ENCODE peak calls at places on chromosomes 16 and 17, in six cellular contexts. N is stomach, W is A549, T is esophagus muscularis mucosa, X is K562, Z is transverse colon. R is an unnamed sample.

GRCh38 chr17:69506489-69506888 is 92.0 kb downstream of the MAP2K6 start:
- DNase-seq in N (no peak), W (peak), T (no peak), X (no peak), Z (no peak), R (no peak)

GRCh38 chr17:4881761-4882555 is 17.4 kb upstream of the C17orf107 start:
- DNase-seq in N (peak), W (peak), T (no peak), X (peak), Z (peak), R (no peak)

GRCh38 chr17:3722716-3723115 is 987 bp upstream of the HASPIN start:
- DNase-seq in N (no peak), W (no peak), T (no peak), X (no peak), Z (no peak), R (no peak)

GRCh38 chr16:20147091-20147490 is 73.4 kb upstream of the GPR139 start:
- DNase-seq in N (no peak), W (no peak), T (no peak), X (no peak), Z (no peak), R (no peak)

GRCh38 chr17:35766903-35767510 is 6.3 kb downstream of the C17orf50 start:
- DNase-seq in N (peak), W (peak), T (no peak), X (no peak), Z (no peak), R (no peak)

GRCh38 chr16:7016986-7017385 is 315.7 kb upstream of the RBFOX1 start:
- DNase-seq in N (no peak), W (no peak), T (no peak), X (no peak), Z (no peak), R (no peak)

GRCh38 chr17:20173091-20173490 is 163.9 kb downstream of the SPECC1 start:
- DNase-seq in N (no peak), W (no peak), T (no peak), X (no peak), Z (no peak), R (no peak)

GRCh38 chr17:53336281-53336680 is 486.4 kb upstream of the KIF2B start:
- DNase-seq in N (no peak), W (no peak), T (no peak), X (no peak), Z (no peak), R (no peak)

GRCh38 chr16:1021553-1022160 is 40.1 kb downstream of the SOX8 start:
- DNase-seq in N (no peak), W (no peak), T (no peak), X (no peak), Z (no peak), R (no peak)

GRCh38 chr16:21950782-21951521 is 2.2 kb upstream of the UQCRC2 start:
- DNase-seq in N (no peak), W (peak), T (no peak), X (peak), Z (no peak), R (peak)

GRCh38 chr16:4395055-4395726 is 21.2 kb downstream of the CORO7 start:
- DNase-seq in N (no peak), W (no peak), T (no peak), X (no peak), Z (no peak), R (no peak)

GRCh38 chr16:4676826-4677225 is 16.5 kb upstream of the NUDT16L1 start:
- DNase-seq in N (no peak), W (no peak), T (no peak), X (no peak), Z (no peak), R (no peak)

DNA sequence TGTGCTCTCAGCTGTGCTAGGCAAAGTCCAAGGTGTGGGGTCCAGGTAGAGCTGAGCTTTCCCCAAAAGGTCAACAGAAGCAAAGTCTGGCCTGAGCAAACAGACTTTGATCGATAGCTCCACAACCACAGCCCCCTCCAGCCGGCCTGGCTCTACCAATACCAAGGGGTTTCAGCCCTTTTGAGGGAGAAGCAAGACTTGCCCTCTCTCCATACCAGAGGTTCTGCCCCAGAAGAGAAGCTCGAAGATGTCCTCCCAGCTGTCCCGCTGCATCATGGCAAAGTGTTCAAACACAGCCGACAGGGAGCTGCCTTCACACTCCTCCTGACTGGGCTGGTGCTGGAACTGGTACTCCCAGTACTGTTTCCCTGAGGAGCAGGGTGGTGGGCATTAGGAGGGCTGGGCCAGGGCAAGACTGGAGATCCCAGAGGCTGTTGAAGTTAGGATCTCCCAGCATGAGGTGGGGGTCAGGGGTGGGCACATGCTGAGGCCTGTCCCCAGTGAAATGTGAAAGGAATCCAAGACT is 1.7 kb downstream of the VTN start:
- DNase-seq in N (no peak), W (no peak), T (no peak), X (no peak), Z (no peak), R (no peak)
- TF ChIP-seq EP300 in N (no peak), W (no peak), T (no peak), X (no peak), Z (no peak), R (no peak)

DNA sequence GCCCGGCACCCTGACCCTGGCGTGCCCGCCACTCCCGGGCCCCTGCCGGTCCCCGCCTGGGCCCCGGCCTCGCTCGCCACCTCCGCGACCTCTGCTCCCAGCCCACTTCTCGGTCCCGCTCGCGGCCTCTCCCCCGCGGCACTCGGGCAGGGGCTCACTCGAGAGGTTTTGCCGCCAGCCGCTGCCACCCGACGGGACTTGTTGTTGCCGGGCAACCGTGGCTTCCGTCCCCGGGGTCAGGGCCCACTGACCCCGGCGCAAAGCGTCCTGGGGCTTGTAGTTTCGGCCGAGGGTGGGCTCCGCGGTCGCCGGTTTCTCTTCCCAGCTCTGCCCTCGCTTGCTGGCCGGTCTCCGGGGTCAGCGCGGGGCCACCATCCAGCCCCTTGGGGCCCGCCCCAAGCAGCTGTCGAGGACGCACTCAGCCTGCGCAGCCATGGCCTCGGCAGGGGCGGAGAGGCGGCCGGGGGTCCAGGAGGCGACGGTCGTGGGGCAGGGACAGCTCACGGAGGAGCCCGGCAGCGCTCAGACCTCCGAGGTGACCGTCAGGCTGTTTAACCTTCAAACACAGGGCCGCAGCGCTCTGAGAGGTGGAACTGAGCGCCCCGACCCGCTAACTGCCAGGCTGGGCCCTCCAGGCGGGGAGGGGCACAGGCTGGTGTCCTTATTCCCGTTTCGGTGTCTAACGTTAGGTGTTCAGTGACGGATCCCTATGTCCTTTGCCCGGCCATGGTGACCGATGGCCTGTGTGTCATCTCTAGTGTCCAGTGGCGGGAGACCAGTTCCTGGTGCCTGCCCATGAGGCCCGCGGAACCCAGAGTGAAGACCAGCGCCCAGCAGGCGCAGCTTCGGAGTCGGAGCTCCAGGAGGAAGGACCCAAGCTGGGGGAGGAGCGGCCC is at the start of the genes C16orf86 and ENKD1:
- DNase-seq in N (peak), W (peak), T (no peak), X (peak), Z (peak), R (peak)
- TF ChIP-seq EP300 in N (no peak), W (no peak), T (no peak), X (no peak), Z (no peak), R (peak)

GRCh38 chr16:10362077-10362863 is 23.6 kb upstream of the ATF7IP2 start:
- DNase-seq in N (no peak), W (no peak), T (no peak), X (peak), Z (no peak), R (no peak)
- TF ChIP-seq EP300 in N (no peak), W (no peak), T (no peak), X (peak), Z (no peak), R (no peak)

DNA sequence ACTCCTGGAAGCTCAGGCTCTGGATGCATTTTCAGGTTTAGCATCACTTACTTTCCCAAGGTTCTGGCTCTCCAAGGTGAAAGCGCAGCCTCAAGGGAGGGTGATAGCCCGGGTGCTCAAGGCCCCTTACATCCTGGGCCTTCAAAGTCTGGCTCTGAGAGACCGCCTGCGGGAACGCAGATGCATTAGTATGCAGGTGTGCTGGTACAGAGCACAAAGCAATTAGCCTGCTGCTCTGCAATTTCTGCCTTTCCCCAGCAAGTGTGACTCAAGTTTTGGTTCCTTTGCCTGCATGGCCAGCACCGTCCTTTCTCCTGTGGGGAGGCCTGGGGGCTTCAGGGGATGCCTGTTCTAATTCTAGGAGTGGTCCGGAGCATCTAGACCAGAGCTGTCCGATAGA is 116.2 kb downstream of the AATF start:
- DNase-seq in N (no peak), W (no peak), T (no peak), X (no peak), Z (no peak), R (no peak)
- TF ChIP-seq EP300 in N (no peak), W (no peak), T (no peak), X (no peak), Z (no peak), R (no peak)

DNA sequence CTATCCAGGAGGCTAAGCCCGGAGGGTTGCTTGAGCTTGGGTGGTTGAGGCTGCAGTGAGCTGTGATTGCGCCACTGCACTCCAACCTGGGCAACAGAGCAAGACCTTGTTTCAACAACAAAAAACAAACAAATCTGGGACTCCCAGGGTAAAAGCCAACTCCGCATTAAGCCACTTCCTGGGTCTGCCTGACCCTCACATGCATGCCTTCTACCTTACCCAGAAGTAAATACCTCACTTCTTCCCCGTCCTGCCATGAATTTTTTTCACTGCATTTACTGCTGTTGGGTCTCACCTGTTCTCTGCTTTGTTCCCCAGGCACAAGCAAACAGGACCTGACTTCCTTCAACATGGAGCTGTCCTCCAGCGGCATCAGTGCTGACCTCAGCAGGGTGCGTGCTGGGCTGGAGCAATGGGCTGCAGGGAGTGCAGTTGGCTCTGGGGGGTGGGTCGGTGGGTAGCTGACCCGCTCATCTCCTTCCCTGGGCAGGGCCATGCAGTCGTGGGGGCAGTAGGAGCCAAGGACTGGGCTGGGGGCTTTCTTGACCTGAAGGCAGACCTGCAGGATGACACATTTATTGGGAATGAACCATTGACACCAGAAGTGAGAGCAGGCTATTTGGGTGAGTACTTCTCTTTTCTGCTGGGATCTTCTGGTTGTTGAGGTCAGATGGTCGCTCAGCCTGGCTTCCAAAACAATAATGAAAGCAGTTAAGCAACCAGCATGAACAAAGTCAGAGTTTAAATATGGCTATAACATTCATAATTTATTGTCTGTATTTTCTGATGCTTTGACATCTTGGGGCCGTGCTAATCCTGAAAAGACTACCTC is 16.4 kb downstream of the ITGAL start:
- DNase-seq in N (no peak), W (no peak), T (no peak), X (peak), Z (no peak), R (no peak)
- TF ChIP-seq EP300 in N (no peak), W (no peak), T (no peak), X (no peak), Z (no peak), R (no peak)

R was measured in tibial nerve.